ENCODE peak calls at places on chromosomes 12 and 14, in seven cellular contexts. I, N, G, R, D, L and K are unnamed samples.

GRCh38 chr14:69522026-69522425 is 37.5 kb downstream of the PLEKHD1 start:
- DNase-seq in I (no peak), N (no peak), G (no peak), R (no peak), D (no peak), L (no peak), K (no peak)

GRCh38 chr14:102920273-102920997 is 2.0 kb upstream of the AMN start:
- DNase-seq in I (no peak), N (no peak), G (no peak), R (no peak), D (no peak), L (no peak), K (no peak)

GRCh38 chr12:89499857-89500256 is 24.7 kb downstream of the GALNT4 start:
- DNase-seq in I (no peak), N (no peak), G (no peak), R (no peak), D (no peak), L (no peak), K (no peak)

GRCh38 chr12:108911915-108912314 is 32.0 kb downstream of the DAO start:
- DNase-seq in I (no peak), N (no peak), G (no peak), R (no peak), D (no peak), L (no peak), K (no peak)

GRCh38 chr14:90820958-90821357 is 4.7 kb upstream of the TTC7B start:
- DNase-seq in I (no peak), N (no peak), G (no peak), R (peak), D (no peak), L (no peak), K (no peak)

GRCh38 chr14:101120636-101121398 is 217.3 kb upstream of the RTL1 start:
- DNase-seq in I (no peak), N (peak), G (peak), R (no peak), D (no peak), L (peak), K (peak)

GRCh38 chr12:32753605-32754004 is 2.1 kb downstream of the YARS2 start:
- DNase-seq in I (no peak), N (no peak), G (no peak), R (no peak), D (no peak), L (no peak), K (no peak)

GRCh38 chr12:124369055-124369900 is 74.4 kb downstream of the RFLNA start:
- DNase-seq in I (no peak), N (peak), G (no peak), R (no peak), D (peak), L (peak), K (peak)

GRCh38 chr14:75626857-75627256 is 33.8 kb downstream of the ERG28 start:
- DNase-seq in I (no peak), N (peak), G (no peak), R (no peak), D (no peak), L (no peak), K (no peak)

GRCh38 chr12:56079729-56080555 is at the start of gene ERBB3:
- DNase-seq in I (peak), N (peak), G (peak), R (peak), D (peak), L (peak), K (peak)

GRCh38 chr12:56080556-56081138 is 682 bp downstream of the ERBB3 start:
- DNase-seq in I (no peak), N (no peak), G (no peak), R (no peak), D (no peak), L (no peak), K (no peak)

GRCh38 chr12:56078427-56078826 is 1.5 kb upstream of the ERBB3 start:
- DNase-seq in I (no peak), N (no peak), G (no peak), R (no peak), D (no peak), L (no peak), K (no peak)

GRCh38 chr12:56081393-56082347 is 1.7 kb downstream of the ERBB3 start:
- DNase-seq in I (no peak), N (no peak), G (no peak), R (no peak), D (no peak), L (no peak), K (no peak)

DNA sequence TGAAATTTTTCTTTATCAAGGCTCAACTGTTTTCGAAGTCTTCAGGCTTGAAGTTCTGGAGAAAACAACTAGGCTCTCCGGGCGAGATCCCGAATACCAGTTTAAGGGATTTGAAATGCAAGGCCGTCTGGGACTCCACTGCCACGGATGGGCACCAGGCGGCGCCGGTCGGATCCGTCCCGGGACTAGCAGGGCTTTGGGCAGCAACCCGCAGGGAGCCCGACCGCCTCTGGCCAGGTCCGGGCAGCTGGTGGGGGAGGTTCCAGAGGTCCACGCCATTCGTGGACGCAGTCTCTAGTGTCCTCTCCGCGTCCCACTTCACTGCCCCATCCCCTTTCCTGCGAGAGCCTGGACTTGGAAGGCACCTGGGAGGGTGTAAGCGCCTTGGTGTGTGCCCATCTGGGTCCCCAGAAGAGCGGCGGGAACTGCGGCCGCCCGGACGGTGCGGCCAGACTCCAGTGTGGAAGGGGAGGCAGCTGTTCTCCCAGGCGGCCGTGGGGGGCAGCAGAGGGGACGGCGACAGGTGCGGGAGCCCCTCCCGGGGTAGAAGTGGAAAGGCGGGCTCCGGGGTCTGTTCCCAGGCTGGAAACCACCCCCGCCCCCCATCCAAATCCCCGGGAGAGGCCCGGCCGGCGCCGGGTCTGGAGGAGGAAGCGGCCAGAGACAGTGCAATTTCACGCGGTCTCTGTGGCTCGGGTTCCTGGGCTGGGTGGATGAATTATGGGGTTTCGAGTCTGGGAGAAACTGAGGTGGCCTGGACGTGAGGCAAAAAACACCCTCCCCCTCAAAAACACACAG is 835 bp upstream of the ERBB3 start:
- DNase-seq in I (peak), N (peak), G (peak), R (peak), D (peak), L (peak), K (peak)
- TF ChIP-seq POLR2A in I (peak), N (no peak), G (no peak), R (no peak), D (no peak), L (no peak), K (no peak)

DNA sequence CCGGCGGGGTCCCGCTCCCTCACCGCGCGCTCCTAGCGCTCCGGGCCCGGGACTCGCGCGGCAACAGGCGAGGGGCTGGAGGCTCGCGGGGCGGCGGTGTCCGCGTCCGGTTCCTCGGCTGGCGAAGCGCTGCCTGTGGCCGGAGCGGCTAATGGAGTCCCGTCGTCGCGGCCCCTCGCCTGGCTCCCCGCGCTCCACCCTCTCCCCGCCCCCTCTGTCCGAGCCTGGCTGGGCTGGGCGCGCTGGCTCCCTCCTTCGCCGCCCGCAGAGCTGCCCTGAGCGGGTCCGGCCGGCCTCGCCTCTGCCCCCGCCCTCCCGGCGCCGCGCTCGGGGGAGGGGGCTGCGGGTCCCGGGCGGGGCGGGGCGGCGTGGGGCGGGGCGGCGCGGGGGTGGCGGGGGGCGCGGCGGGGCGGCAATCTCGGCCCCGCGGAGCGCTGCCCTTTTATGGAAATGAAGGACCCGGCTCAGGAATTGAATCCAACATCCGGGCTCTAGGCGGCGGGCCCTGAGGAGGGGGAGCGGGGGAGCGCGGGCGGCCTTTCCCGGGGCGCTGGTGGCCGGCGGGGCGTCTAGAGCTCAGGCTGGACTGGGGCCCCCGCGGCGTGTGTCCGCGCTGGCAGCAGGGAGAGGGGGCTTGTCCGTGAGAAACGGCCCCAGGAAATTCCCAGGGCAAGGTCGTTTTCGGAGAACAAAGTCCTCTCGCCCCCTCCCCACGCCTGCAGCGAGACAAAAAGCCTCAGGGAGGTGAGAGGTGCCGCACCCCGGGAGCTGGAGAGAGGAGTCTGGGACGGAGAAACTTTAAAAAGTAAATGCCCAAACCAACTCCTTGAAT is at the start of gene FERMT2:
- DNase-seq in I (peak), N (peak), G (peak), R (peak), D (peak), L (peak), K (peak)
- TF ChIP-seq POLR2A in I (peak), N (no peak), G (peak), R (no peak), D (peak), L (peak), K (no peak)

GRCh38 chr12:16603265-16603915 is 2.6 kb downstream of the LMO3 start:
- DNase-seq in I (no peak), N (no peak), G (no peak), R (no peak), D (no peak), L (no peak), K (no peak)

GRCh38 chr12:16594796-16595195 is 11.2 kb downstream of the LMO3 start:
- DNase-seq in I (no peak), N (no peak), G (no peak), R (no peak), D (no peak), L (no peak), K (no peak)

GRCh38 chr12:16600525-16600924 is 5.4 kb downstream of the LMO3 start:
- DNase-seq in I (no peak), N (no peak), G (no peak), R (no peak), D (no peak), L (no peak), K (no peak)

GRCh38 chr12:16602412-16602811 is 3.5 kb downstream of the LMO3 start:
- DNase-seq in I (no peak), N (no peak), G (no peak), R (no peak), D (no peak), L (no peak), K (no peak)

DNA sequence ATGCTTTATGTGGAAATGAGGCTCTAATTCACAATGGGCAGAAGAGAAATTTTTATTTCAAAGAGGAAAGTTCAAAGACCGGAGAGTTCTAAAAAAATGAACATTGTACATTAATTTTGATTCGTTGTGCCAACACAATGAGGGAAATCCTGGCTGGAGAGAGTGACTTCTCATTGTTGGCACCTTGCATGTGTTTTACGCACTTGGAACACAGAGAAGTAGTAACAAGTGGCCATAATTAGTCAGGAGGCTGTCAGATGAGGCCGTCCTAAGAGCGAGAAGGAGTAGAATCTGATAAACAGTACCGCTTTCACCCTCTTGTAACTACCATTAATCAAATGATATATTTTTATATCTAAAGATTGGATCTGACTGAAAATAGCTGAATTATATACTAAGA is 6.9 kb downstream of the LMO3 start:
- DNase-seq in I (no peak), N (no peak), G (no peak), R (no peak), D (no peak), L (no peak), K (no peak)
- TF ChIP-seq POLR2A in I (no peak), N (no peak), G (no peak), R (no peak), D (no peak), L (no peak), K (no peak)

GRCh38 chr14:23294734-23295561 is 7.7 kb downstream of the PPP1R3E start:
- DNase-seq in I (no peak), N (peak), G (no peak), R (no peak), D (no peak), L (no peak), K (peak)
- TF ChIP-seq POLR2A in I (no peak), N (no peak), G (no peak), R (no peak), D (no peak), L (no peak), K (peak)

GRCh38 chr12:75511116-75512048 is at the start of gene KRR1:
- DNase-seq in I (peak), N (peak), G (peak), R (no peak), D (peak), L (peak), K (peak)
- TF ChIP-seq POLR2A in I (peak), N (no peak), G (peak), R (peak), D (no peak), L (no peak), K (peak)

GRCh38 chr14:104768437-104769323 is 15.7 kb downstream of the SIVA1 start:
- DNase-seq in I (peak), N (peak), G (peak), R (peak), D (peak), L (peak), K (peak)
- TF ChIP-seq POLR2A in I (no peak), N (no peak), G (peak), R (no peak), D (no peak), L (no peak), K (no peak)

DNA sequence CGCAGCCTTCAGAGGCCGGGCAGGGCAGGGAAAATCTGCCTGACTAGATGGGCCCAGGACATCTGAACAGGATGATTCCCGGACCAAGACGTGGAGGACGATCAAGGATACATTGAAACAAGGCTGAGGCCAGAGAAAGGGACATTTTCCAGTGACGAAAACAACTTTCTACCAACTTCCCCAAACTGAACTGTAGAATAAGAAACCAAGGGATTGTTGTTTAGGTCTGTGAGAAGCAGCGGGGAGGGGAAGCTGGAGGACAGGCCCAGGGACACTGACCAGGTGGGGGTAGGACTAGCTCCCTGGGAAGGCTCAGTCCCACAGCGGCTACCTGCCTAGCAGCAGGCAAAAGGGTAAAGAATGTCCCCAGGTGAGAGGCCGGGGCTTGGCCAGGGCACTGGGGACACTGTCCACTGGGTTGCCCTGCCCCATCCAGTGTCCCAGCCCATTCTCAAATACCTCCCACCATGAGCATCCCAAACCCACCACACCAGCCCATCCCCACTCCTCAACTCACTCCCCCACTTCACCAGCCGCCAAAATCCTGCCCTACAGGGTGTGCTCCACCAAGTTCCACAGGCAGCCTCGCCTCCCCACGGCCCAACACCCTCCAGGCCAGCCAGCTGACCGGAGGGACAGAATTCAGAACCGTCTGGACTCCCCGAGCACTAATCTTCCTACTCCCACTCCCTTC is 984 bp downstream of the TNFRSF1A start:
- DNase-seq in I (no peak), N (no peak), G (no peak), R (no peak), D (no peak), L (no peak), K (no peak)
- TF ChIP-seq POLR2A in I (no peak), N (no peak), G (no peak), R (no peak), D (no peak), L (no peak), K (no peak)

DNA sequence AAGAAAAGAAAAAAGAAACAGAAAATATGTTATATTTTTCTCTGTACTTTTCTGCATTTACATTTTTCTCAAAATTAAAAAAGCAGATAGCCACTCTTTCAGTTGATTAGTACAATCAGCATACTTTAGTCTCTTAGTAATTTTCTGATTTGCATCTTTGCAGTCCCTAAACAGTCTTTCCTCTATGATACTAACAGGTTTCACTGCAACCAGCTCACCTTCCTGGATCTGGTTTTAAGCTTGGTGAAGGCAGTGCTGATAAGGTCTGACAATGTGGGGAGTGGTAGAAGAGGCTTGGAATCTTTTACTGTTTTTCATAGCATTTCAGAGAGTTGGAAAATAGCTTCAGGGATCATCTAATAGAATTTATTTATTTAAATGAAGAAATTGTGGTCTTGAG is 457.6 kb downstream of the ZFP36L1 start:
- DNase-seq in I (no peak), N (no peak), G (no peak), R (no peak), D (no peak), L (no peak), K (no peak)
- TF ChIP-seq POLR2A in I (no peak), N (no peak), G (no peak), R (no peak), D (no peak), L (no peak), K (no peak)

DNA sequence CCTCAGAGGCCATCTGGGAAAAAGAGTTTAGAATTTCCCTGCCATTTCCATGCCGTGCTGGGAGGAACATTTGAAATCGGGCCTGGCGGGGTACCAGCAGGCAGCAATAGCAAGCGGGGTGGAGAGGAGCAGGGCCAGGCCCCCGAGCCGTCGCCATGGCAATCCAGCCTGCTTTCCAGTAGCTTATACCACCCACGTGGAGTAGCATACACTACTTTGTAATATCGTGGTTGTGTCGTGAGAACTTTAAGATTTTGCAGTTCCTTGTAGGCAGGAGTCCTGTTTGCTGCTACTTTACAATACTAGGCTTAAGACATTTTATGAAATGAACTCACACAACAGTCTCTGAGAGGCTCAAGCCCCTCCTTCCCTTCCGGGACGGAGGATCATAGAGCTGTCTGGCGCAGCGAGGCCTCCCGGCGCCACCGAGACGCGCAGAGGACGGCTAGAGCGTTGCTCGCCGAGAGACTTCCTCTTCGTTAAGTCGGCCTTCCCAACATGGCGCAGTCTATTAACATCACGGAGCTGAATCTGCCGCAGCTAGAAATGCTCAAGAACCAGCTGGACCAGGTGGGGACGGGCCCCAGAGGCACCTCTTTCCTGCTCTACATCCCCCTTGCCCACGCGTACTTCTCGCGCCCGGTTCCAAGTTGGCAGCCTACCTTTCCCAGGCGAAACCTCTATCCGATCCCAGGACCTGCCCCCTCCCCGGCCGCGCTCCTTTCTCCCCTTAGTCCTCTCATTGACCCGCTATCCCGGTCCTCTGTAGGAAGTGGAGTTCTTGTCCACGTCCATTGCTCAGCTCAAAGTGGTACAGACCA is at the start of gene PFDN5:
- DNase-seq in I (peak), N (peak), G (peak), R (peak), D (peak), L (peak), K (peak)
- TF ChIP-seq POLR2A in I (peak), N (peak), G (peak), R (peak), D (peak), L (peak), K (peak)